ENCODE peak calls at places on chromosomes 13 and 19, in five cellular contexts. Z is ascending aorta; J is renal cortical epithelial cell; E is stimulated activated CD4-positive, alpha-beta T cell treated with anti-CD3 and anti-CD28 coated beads, Interleukin-4, amount 100 ng/mL, for 48 hours; O is frontal cortex. V is an unnamed sample.

GRCh38 chr19:400976-401835 is 7.7 kb downstream of the C2CD4C start:
- DNase-seq in Z (peak; percentile 50), J (no peak), E (no peak), O (no peak), V (no peak)

GRCh38 chr13:94705081-94705751 is 7.1 kb downstream of the SOX21 start:
- DNase-seq in Z (no peak), J (no peak), E (no peak), O (no peak), V (peak; percentile 31)

GRCh38 chr19:624433-625109 is 8.8 kb downstream of the POLRMT start:
- DNase-seq in Z (no peak), J (no peak), E (no peak), O (no peak), V (no peak)

GRCh38 chr13:82740442-82740841 is 1141.8 kb downstream of the SLITRK1 start:
- DNase-seq in Z (no peak), J (no peak), E (no peak), O (no peak), V (no peak)

GRCh38 chr19:55212447-55212846 is 3.1 kb upstream of the PTPRH start:
- DNase-seq in Z (no peak), J (no peak), E (peak; percentile 46), O (no peak), V (no peak)

GRCh38 chr19:752652-753517 is 2.0 kb downstream of the MISP start:
- DNase-seq in Z (no peak), J (peak; percentile 86), E (no peak), O (no peak), V (peak; percentile 86)

GRCh38 chr19:35785087-35785627 is 9.8 kb downstream of the ARHGAP33 start:
- DNase-seq in Z (no peak), J (no peak), E (no peak), O (no peak), V (no peak)

GRCh38 chr13:99878921-99879610 is 92.5 kb downstream of the ZIC5 start:
- DNase-seq in Z (no peak), J (no peak), E (no peak), O (no peak), V (no peak)

GRCh38 chr19:47186337-47187022 is 44.5 kb downstream of the BBC3 start:
- DNase-seq in Z (no peak), J (peak; percentile 32), E (peak; percentile 67), O (no peak), V (no peak)

GRCh38 chr13:91313103-91313502 is 34.4 kb upstream of the MIR17HG start:
- DNase-seq in Z (no peak), J (peak; percentile 23), E (no peak), O (peak; percentile 3), V (peak; percentile 44)

GRCh38 chr13:20749377-20749776 is 24.4 kb downstream of the EEF1AKMT1 start:
- DNase-seq in Z (no peak), J (no peak), E (no peak), O (no peak), V (no peak)

GRCh38 chr19:3204646-3205275 is 19.0 kb downstream of the NCLN start:
- DNase-seq in Z (no peak), J (no peak), E (no peak), O (no peak), V (no peak)

GRCh38 chr13:41668130-41668757 is 210.9 kb downstream of the RGCC start:
- DNase-seq in Z (peak; percentile 80), J (peak; percentile 95), E (no peak), O (peak; percentile 33), V (peak; percentile 94)

GRCh38 chr19:18109363-18109730 is 11.8 kb downstream of the MAST3 start:
- DNase-seq in Z (no peak), J (no peak), E (no peak), O (no peak), V (no peak)

GRCh38 chr13:106132216-106132615 is 403.2 kb downstream of the EFNB2 start:
- DNase-seq in Z (no peak), J (peak; percentile 81), E (no peak), O (no peak), V (no peak)

GRCh38 chr19:48190288-48191284 is 20.1 kb downstream of the ZSWIM9 start:
- DNase-seq in Z (peak; percentile 57), J (peak; percentile 81), E (no peak), O (peak; percentile 55), V (peak; percentile 78)

GRCh38 chr19:11377237-11377636 is 2.8 kb downstream of the SWSAP1 start:
- DNase-seq in Z (no peak), J (peak; percentile 88), E (no peak), O (no peak), V (no peak)

GRCh38 chr19:29326351-29326750 is 113.4 kb upstream of the UQCRFS1 start:
- DNase-seq in Z (no peak), J (no peak), E (no peak), O (no peak), V (no peak)

GRCh38 chr13:30375436-30375835 is 46.9 kb upstream of the UBE2L5 start:
- DNase-seq in Z (no peak), J (no peak), E (no peak), O (no peak), V (peak; percentile 12)

GRCh38 chr19:28881616-28882015 is 331.3 kb downstream of the UQCRFS1 start:
- DNase-seq in Z (no peak), J (peak; percentile 81), E (no peak), O (no peak), V (peak; percentile 73)

GRCh38 chr13:47117268-47117667 is 220.4 kb upstream of the HTR2A start:
- DNase-seq in Z (no peak), J (peak; percentile 43), E (no peak), O (no peak), V (no peak)

GRCh38 chr19:16327911-16328823 is 3.5 kb downstream of the KLF2 start:
- DNase-seq in Z (peak; percentile 93), J (peak; percentile 35), E (no peak), O (no peak), V (peak; percentile 31)

GRCh38 chr19:18844806-18845329 is 13.1 kb downstream of the UPF1 start:
- DNase-seq in Z (no peak), J (no peak), E (no peak), O (no peak), V (no peak)

GRCh38 chr13:50393641-50394040 is 378.4 kb downstream of the KCNRG start:
- DNase-seq in Z (no peak), J (no peak), E (no peak), O (no peak), V (peak; percentile 74)

GRCh38 chr13:59691501-59692066 is 472.1 kb downstream of the DIAPH3 start:
- DNase-seq in Z (no peak), J (peak; percentile 65), E (no peak), O (no peak), V (no peak)

GRCh38 chr19:46515879-46516350 is 20.2 kb upstream of the PNMA8B start:
- DNase-seq in Z (no peak), J (peak; percentile 41), E (no peak), O (no peak), V (peak; percentile 46)

GRCh38 chr19:54162241-54162805 is 2.8 kb upstream of the LENG1 start:
- DNase-seq in Z (peak; percentile 88), J (peak; percentile 43), E (peak; percentile 85), O (peak; percentile 61), V (peak; percentile 90)

GRCh38 chr19:31351212-31352193 is 2.3 kb upstream of the TSHZ3 start:
- DNase-seq in Z (no peak), J (peak; percentile 8), E (no peak), O (peak; percentile 58), V (peak; percentile 64)

GRCh38 chr13:34608326-34608725 is 333.7 kb upstream of the NBEA start:
- DNase-seq in Z (no peak), J (no peak), E (no peak), O (no peak), V (no peak)

GRCh38 chr19:3656073-3656746 is 29.6 kb upstream of the CACTIN start:
- DNase-seq in Z (no peak), J (no peak), E (no peak), O (no peak), V (no peak)

GRCh38 chr19:55027472-55028337 is 10.4 kb downstream of the GP6 start:
- DNase-seq in Z (no peak), J (no peak), E (no peak), O (no peak), V (no peak)

GRCh38 chr19:42657551-42657950 is 62.8 kb upstream of the CEACAM8 start:
- DNase-seq in Z (no peak), J (peak; percentile 48), E (no peak), O (no peak), V (no peak)

GRCh38 chr13:76798037-76798436 is 88.2 kb downstream of the KCTD12 start:
- DNase-seq in Z (no peak), J (no peak), E (no peak), O (no peak), V (no peak)

GRCh38 chr13:25286308-25286968 is 850 bp downstream of the MTMR6 start:
- DNase-seq in Z (no peak), J (peak; percentile 37), E (no peak), O (peak; percentile 28), V (peak; percentile 65)

GRCh38 chr19:29121684-29122083 is 91.3 kb downstream of the UQCRFS1 start:
- DNase-seq in Z (no peak), J (peak; percentile 8), E (no peak), O (no peak), V (peak; percentile 63)

V was measured in left kidney.